ENCODE peak calls at places on chromosomes 4 and X, in eight cellular contexts. V is kidney, R is Peyer's patch, C is Caco-2, X is PC-9, M is A673, B is heart left ventricle, A is heart right ventricle. N is an unnamed sample. For H3K36me3, the result is how much of the 10 kb centered on the place peaks cover.

GRCh38 chr4:150799207-150799606 is 215.9 kb downstream of the LRBA start:
- DNase-seq in R (no peak), M (peak), X (no peak), C (no peak), A (no peak), B (no peak), V (no peak), N (no peak)

GRCh38 chr4:127870688-127871087 is 10.0 kb upstream of the PLK4 start:
- DNase-seq in R (no peak), M (no peak), X (peak), B (peak), V (no peak), A (no peak), C (no peak), N (no peak)

GRCh38 chr4:106614446-106614845 is 245.9 kb upstream of the GIMD1 start:
- DNase-seq in X (no peak), C (no peak), A (no peak), V (no peak), M (no peak), B (no peak), R (no peak), N (no peak)

GRCh38 chr4:60757986-60758385 is 442.1 kb upstream of the ADGRL3 start:
- DNase-seq in B (no peak), X (no peak), M (no peak), R (no peak), V (no peak), A (no peak), C (no peak), N (no peak)

GRCh38 chr4:186013404-186014186 is 55.4 kb upstream of the TLR3 start:
- DNase-seq in M (no peak), X (no peak), B (no peak), C (no peak), V (no peak), A (no peak), R (no peak), N (no peak)

GRCh38 chr4:102578819-102579218 is 77.7 kb downstream of the NFKB1 start:
- DNase-seq in X (no peak), V (no peak), B (no peak), C (no peak), R (no peak), M (peak), A (no peak), N (no peak)

GRCh38 chrX:6226053-6226645 is 2.5 kb downstream of the NLGN4X start:
- DNase-seq in X (no peak), R (no peak), C (no peak), V (peak), M (peak), A (no peak), B (no peak), N (no peak)

GRCh38 chrX:118971552-118971951 is 2.9 kb upstream of the LONRF3 start:
- DNase-seq in V (no peak), A (no peak), B (no peak), R (no peak), M (no peak), C (no peak), X (no peak), N (no peak)

GRCh38 chr4:63787326-63787725 is 621.9 kb downstream of the TECRL start:
- DNase-seq in C (no peak), X (no peak), V (no peak), M (no peak), R (no peak), B (no peak), A (no peak), N (no peak)

GRCh38 chrX:149996515-149996914 is 58.2 kb upstream of the EOLA2 start:
- DNase-seq in R (no peak), C (no peak), V (no peak), M (no peak), A (no peak), B (no peak), X (no peak), N (no peak)

GRCh38 chr4:86380176-86380724 is 20.4 kb upstream of the MAPK10 start:
- DNase-seq in X (no peak), B (no peak), M (no peak), C (no peak), V (no peak), A (no peak), R (no peak), N (no peak)

GRCh38 chr4:7075962-7076693 is 8.3 kb upstream of the GRPEL1 start:
- DNase-seq in B (no peak), R (no peak), M (no peak), X (no peak), C (no peak), A (no peak), V (no peak), N (no peak)

GRCh38 chr4:147596976-147597375 is 20.2 kb upstream of the TMEM184C start:
- DNase-seq in M (peak), A (no peak), C (no peak), V (no peak), B (no peak), R (no peak), X (peak), N (no peak)

GRCh38 chr4:168574581-168575295 is 77.9 kb downstream of the PALLD start:
- DNase-seq in M (peak), A (no peak), X (no peak), V (no peak), B (no peak), R (no peak), C (no peak), N (no peak)

GRCh38 chr4:4549534-4549933 is 7.7 kb upstream of the STX18 start:
- DNase-seq in V (no peak), R (no peak), X (no peak), B (no peak), C (no peak), M (no peak), A (no peak), N (no peak)

GRCh38 chr4:183261953-183262775 is 57.9 kb downstream of the CLDN22 start:
- DNase-seq in A (peak), B (peak), X (peak), R (peak), V (peak), C (peak), M (peak), N (peak)

GRCh38 chr4:40232610-40233009 is 35.8 kb downstream of the RHOH start:
- DNase-seq in B (no peak), C (no peak), M (peak), R (no peak), X (no peak), A (no peak), V (no peak), N (no peak)

GRCh38 chrX:15465347-15465746 is 27.8 kb downstream of the PIR start:
- DNase-seq in M (peak), V (no peak), C (no peak), X (no peak), R (no peak), A (no peak), B (no peak), N (no peak)

GRCh38 chrX:3962511-3963350 is 249.3 kb upstream of the PRKX start:
- DNase-seq in M (peak), X (peak), A (no peak), C (no peak), V (no peak), B (no peak), R (no peak), N (no peak)
- TF ChIP-seq CTCF in M (peak), X (peak), A (peak), C (peak), V (no peak), B (peak), R (no peak), N (no peak)

GRCh38 chr4:25776795-25777194 is 86.0 kb downstream of the SEL1L3 start:
- DNase-seq in B (no peak), X (no peak), C (no peak), M (no peak), R (no peak), V (no peak), A (no peak), N (no peak)
- H3K36me3 ChIP-seq in B (under half), X (under half), C (under half), M (under half), R (under half), V (under half), A (under half), N (under half)

GRCh38 chrX:123943074-123943473 is 18.4 kb upstream of the STAG2 start:
- DNase-seq in R (no peak), X (no peak), M (no peak), C (no peak), A (no peak), B (no peak), V (no peak), N (no peak)
- TF ChIP-seq CTCF in R (no peak), X (no peak), M (no peak), C (no peak), A (no peak), B (no peak), V (no peak), N (no peak)

DNA sequence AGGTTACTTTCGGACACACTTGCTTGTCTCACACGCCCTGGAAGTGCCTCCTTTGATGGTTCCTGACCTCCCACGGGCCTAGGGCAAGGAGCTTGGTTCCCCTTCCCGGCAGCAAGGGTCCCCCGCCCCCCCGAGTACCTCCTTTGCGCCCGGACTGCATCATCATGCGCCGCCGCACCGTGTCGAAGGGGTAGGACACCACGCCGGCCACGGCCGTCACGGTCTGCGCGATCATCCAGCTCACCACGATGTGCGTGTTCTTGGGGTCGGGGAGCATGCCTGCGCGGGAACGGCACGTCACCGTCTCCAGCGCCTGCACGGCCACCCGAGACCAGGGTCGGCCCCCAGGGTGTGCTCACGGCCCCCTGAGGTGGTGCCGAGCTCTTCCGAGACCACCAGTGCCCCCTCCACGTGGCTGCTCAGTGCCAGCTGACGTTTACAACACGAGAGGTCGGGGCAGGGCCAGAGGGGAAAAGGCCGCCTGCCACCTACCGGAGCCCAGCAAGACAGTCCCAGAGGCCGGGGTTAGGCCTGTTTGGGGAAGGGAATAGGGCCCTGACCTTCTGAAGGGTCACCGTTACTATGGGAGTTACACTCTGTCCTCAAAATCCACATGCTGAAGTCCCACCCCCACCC is 4.7 kb downstream of the SLC25A6 start:
- DNase-seq in X (no peak), C (peak), M (no peak), V (peak), B (peak), A (no peak), R (peak), N (no peak)
- H3K36me3 ChIP-seq in X (half or more), C (under half), M (half or more), V (half or more), B (half or more), A (under half), R (under half), N (under half)

DNA sequence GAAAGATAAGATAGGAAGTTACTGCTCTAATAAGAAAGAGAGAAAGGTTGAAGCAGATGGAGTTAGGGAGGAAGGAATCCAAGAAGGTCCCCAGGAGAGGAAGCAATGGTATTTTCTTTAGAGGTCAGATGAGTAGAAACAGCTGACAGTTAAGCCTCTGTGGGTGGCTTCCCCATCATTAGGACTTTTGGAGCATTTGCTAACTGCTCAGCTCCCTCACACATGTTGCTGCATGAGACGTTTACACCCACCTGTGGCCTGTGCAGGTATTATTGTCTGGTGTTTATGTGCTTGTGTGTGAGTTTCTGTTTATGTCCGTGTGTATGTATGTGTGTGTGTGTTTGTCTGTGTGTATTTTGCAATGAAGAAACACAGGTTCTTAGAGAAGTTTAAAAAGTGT is 346.7 kb downstream of the RAB28 start:
- DNase-seq in M (no peak), A (no peak), X (no peak), R (no peak), V (no peak), C (no peak), B (no peak), N (no peak)
- TF ChIP-seq CTCF in M (no peak), A (no peak), X (no peak), R (no peak), V (no peak), C (no peak), B (no peak), N (no peak)